ENCODE peak calls at places on chromosome 3, in nine cellular contexts. U, C, W, Z, D, N, M, P and L are unnamed samples. For H3K27me3, the result is how much of the 10 kb centered on the place peaks cover.

GRCh38 chr3:66938338-66938963 is 59.7 kb upstream of the KBTBD8 start:
- DNase-seq in U (peak), C (peak), W (no peak), Z (peak), D (peak), N (no peak), M (peak), P (peak), L (peak)

GRCh38 chr3:59192473-59192872 is 142.6 kb upstream of the CFAP20DC start:
- DNase-seq in U (no peak), C (no peak), W (no peak), Z (no peak), D (no peak), N (no peak), M (no peak), P (no peak), L (no peak)

GRCh38 chr3:64278631-64279030 is 53.4 kb upstream of the PRICKLE2 start:
- DNase-seq in U (no peak), C (no peak), W (no peak), Z (no peak), D (no peak), N (no peak), M (no peak), P (no peak), L (no peak)

GRCh38 chr3:185728630-185729334 is 96.1 kb downstream of the IGF2BP2 start:
- DNase-seq in U (no peak), C (no peak), W (no peak), Z (no peak), D (no peak), N (no peak), M (no peak), P (no peak), L (no peak)

GRCh38 chr3:123442125-123442524 is 6.8 kb downstream of the ADCY5 start:
- DNase-seq in U (no peak), C (no peak), W (no peak), Z (no peak), D (no peak), N (no peak), M (no peak), P (no peak), L (no peak)

GRCh38 chr3:110650752-110651151 is 420.9 kb upstream of the NECTIN3 start:
- DNase-seq in U (no peak), C (no peak), W (no peak), Z (no peak), D (no peak), N (no peak), M (no peak), P (no peak), L (no peak)

GRCh38 chr3:192445768-192446644 is 281.3 kb downstream of the FGF12 start:
- DNase-seq in U (no peak), C (no peak), W (no peak), Z (no peak), D (no peak), N (no peak), M (no peak), P (no peak), L (no peak)

GRCh38 chr3:46070458-46071136 is 43.3 kb upstream of the XCR1 start:
- DNase-seq in U (no peak), C (no peak), W (no peak), Z (no peak), D (no peak), N (no peak), M (no peak), P (no peak), L (no peak)

GRCh38 chr3:27171113-27171512 is 198.1 kb downstream of the NEK10 start:
- DNase-seq in U (no peak), C (no peak), W (no peak), Z (no peak), D (no peak), N (no peak), M (no peak), P (no peak), L (no peak)

GRCh38 chr3:146589899-146590508 is 15.1 kb downstream of the PLSCR5 start:
- DNase-seq in U (peak), C (peak), W (no peak), Z (peak), D (no peak), N (no peak), M (peak), P (peak), L (peak)

GRCh38 chr3:53728606-53729005 is 117.6 kb downstream of the CHDH start:
- DNase-seq in U (no peak), C (no peak), W (no peak), Z (no peak), D (no peak), N (no peak), M (no peak), P (no peak), L (no peak)

GRCh38 chr3:53729618-53730017 is 116.6 kb downstream of the CHDH start:
- DNase-seq in U (peak), C (no peak), W (no peak), Z (no peak), D (no peak), N (no peak), M (no peak), P (no peak), L (no peak)

GRCh38 chr3:53726654-53727053 is 119.6 kb downstream of the CHDH start:
- DNase-seq in U (no peak), C (no peak), W (no peak), Z (no peak), D (no peak), N (no peak), M (no peak), P (no peak), L (no peak)

GRCh38 chr3:53730565-53730964 is 115.7 kb downstream of the CHDH start:
- DNase-seq in U (no peak), C (no peak), W (no peak), Z (no peak), D (no peak), N (no peak), M (no peak), P (peak), L (no peak)

DNA sequence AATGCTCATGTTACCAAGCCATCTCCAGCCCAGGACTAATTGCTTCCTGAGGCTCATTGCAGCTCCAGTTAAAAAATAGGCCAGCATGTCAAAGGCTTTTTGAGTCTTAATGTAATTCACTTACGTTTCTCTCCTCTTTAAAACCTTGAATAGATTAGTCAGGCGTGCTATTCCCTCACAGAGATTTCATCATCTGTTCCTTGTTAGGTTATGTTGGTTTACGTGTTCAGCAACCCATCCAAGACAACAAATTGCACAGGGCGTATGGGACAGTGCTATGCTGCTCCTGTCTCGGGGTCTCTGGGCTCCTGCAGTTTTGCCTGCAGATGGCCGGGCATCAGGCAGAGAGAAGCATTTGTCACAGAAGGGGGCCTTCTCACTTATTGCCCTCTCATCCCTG is 117.1 kb downstream of the CHDH start:
- DNase-seq in U (no peak), C (no peak), W (no peak), Z (no peak), D (no peak), N (no peak), M (no peak), P (no peak), L (no peak)
- H3K27me3 ChIP-seq in U (under half), C (under half), W (under half), Z (under half), D (under half), N (under half), M (under half), P (under half), L (under half)

DNA sequence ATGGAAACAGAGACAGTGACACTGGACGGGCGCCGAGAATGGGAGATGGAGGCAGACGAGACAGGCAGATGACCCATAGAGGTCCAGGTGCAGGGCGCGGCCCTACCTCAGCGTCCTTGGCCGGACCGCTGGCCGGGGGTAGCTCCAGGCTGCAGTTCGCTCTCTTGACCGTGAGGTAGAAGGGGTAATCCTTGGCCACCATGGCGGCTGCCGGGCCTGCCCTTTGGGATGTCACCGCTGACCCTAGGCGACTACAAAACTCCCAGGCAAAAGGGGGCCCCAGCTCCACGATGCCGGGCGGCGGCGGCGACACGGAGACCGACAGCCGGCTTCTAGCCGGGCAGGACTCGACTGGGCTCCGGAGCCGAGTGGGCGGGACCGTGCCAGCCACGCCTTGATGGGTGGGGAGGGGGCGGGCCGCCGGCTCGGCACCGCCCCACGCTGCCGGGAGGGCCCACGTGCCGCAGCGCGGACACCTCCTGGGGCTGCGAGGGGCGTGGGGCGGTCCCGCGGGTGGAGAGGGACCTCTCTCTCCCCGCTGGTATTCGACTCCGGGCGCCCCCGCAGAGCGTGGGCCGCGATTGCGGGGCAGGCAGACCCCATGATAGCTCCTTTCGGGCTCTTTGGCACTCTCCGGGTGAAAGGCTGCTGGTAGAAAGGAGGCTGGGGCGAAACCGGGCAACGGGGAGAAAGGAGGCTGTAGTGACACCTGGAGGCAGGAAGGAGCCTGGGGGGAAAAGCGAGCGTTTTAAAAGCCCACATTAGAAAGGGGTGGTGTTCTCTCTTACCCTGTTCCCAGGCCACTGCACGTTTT is at the start of gene ARHGEF3:
- DNase-seq in U (peak), C (peak), W (no peak), Z (peak), D (no peak), N (peak), M (peak), P (peak), L (peak)
- TF ChIP-seq POLR2AphosphoS5 in U (peak), C (peak), W (peak), Z (peak), D (peak), N (peak), M (peak), P (peak), L (no peak)

DNA sequence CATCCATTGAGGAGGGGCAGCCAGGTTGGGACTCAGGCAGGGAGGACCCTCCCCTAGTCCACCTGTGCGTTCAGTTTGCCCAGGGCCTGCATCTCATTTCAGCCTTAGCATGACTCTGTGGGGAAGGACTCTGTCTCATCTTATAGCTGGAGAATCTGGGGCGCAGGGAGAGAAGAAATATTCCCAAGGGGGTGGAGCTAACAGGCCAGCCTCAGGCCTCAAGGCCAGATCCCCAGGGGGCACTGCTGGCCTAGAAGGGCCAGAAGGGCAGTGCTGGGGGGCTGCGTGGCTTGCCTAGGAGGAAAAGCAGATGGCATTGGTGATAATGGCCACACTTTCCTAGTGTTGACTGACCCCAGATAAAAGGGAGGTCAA is 10.9 kb downstream of the AMOTL2 start:
- DNase-seq in U (no peak), C (no peak), W (no peak), Z (peak), D (no peak), N (no peak), M (no peak), P (peak), L (no peak)
- H3K27ac ChIP-seq in U (no peak), C (peak), W (peak), Z (peak), D (no peak), N (peak), M (peak), P (peak), L (peak)

GRCh38 chr3:44106761-44107160 is 134.9 kb upstream of the TOPAZ1 start:
- DNase-seq in U (no peak), C (no peak), W (peak), Z (no peak), D (no peak), N (no peak), M (no peak), P (no peak), L (no peak)

GRCh38 chr3:44105571-44105970 is 136.1 kb upstream of the TOPAZ1 start:
- DNase-seq in U (no peak), C (no peak), W (peak), Z (no peak), D (no peak), N (no peak), M (no peak), P (no peak), L (no peak)

GRCh38 chr3:44104668-44105321 is 136.9 kb upstream of the TOPAZ1 start:
- DNase-seq in U (no peak), C (no peak), W (peak), Z (no peak), D (peak), N (no peak), M (peak), P (no peak), L (peak)

GRCh38 chr3:44100298-44100695 is 141.4 kb upstream of the TOPAZ1 start:
- DNase-seq in U (no peak), C (no peak), W (no peak), Z (no peak), D (no peak), N (no peak), M (no peak), P (no peak), L (no peak)

DNA sequence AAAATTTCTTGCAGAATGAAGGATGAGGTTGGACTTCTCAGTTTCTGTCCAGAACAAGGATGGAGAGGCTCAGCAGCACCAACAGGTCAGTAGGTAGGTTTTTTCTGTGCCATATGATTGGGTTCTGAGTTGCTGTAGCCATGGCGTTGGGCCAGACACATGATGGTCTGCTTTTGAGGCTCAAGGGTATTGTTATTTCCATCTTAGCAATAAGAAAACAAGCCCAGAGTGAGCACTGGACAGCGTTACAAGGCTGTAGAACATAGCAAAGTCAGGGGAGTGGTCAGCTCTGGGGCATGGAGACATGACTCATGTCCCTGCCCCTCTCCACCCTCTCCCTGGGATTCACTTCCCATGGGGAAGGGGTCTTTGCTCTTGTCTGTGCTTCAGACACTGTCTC is 137.6 kb upstream of the TOPAZ1 start:
- DNase-seq in U (no peak), C (no peak), W (peak), Z (no peak), D (no peak), N (no peak), M (no peak), P (no peak), L (no peak)
- H3K27me3 ChIP-seq in U (under half), C (under half), W (under half), Z (under half), D (under half), N (under half), M (under half), P (under half), L (under half)

GRCh38 chr3:111717601-111718000 is 122.5 kb upstream of the ZBED2 start:
- DNase-seq in U (peak), C (peak), W (peak), Z (peak), D (no peak), N (peak), M (peak), P (peak), L (peak)
- TF ChIP-seq POLR2AphosphoS5 in U (no peak), C (no peak), W (peak), Z (no peak), D (no peak), N (peak), M (peak), P (no peak), L (no peak)

GRCh38 chr3:21377366-21377765 is 373.6 kb downstream of the ZNF385D start:
- DNase-seq in U (no peak), C (no peak), W (no peak), Z (no peak), D (no peak), N (no peak), M (no peak), P (no peak), L (no peak)
- H3K27ac ChIP-seq in U (no peak), C (no peak), W (no peak), Z (no peak), D (no peak), N (no peak), M (no peak), P (no peak), L (no peak)

GRCh38 chr3:172856766-172857742 is 106.5 kb downstream of the ECT2 start:
- DNase-seq in U (peak), C (peak), W (no peak), Z (peak), D (no peak), N (no peak), M (peak), P (no peak), L (no peak)
- H3K27me3 ChIP-seq in U (under half), C (under half), W (under half), Z (under half), D (under half), N (under half), M (under half), P (under half), L (under half)

DNA sequence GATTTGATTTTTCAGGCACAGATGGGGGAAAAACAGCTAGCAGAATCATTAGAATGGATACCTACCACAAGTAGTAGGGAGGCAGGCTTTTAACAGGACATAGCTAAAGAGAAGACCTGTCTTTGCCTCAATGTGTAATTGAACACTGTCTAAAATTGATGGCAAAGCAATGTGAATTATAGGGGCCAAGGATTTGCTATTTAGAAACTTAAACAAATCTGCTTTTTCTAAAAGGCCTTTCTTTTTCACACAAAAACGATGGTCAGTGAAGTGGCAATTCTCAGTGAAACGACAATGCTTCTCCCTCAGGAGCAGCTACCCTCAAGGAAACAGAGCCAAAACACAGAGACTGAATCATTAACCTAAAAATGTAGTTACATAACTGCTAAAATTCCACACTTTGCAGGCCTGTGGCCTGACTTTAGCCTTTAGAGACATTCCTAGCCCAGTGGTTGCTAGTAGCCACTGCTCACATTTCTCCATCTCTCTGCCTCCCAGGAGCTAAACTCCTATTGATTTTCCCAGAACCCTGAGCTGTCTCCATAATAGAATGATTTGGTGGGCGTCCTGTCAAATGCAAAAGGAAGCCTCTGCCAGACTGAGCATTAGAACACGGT is 630.2 kb upstream of the KCNMB2 start:
- DNase-seq in U (no peak), C (no peak), W (no peak), Z (peak), D (no peak), N (no peak), M (no peak), P (no peak), L (no peak)
- TF ChIP-seq POLR2AphosphoS5 in U (no peak), C (no peak), W (peak), Z (no peak), D (no peak), N (no peak), M (no peak), P (no peak), L (no peak)